ENCODE peak calls at places on chromosomes 5 and 9, in six cellular contexts. O is AG04450, W is ovary, L is HFF-Myc, Q is astrocyte of the spinal cord, J is cardiac fibroblast. M is an unnamed sample.

GRCh38 chr9:114163517-114163924 is 8.2 kb downstream of the COL27A1 start:
- DNase-seq in O (no peak), W (peak; percentile 70), L (no peak), Q (peak; percentile 79), J (peak; percentile 68), M (peak; percentile 61)

GRCh38 chr5:61816585-61817450 is 484.8 kb downstream of the ZSWIM6 start:
- DNase-seq in O (no peak), W (no peak), L (no peak), Q (no peak), J (no peak), M (no peak)

GRCh38 chr9:128792134-128792533 is 5.1 kb downstream of the TBC1D13 start:
- DNase-seq in O (no peak), W (no peak), L (no peak), Q (no peak), J (no peak), M (no peak)

GRCh38 chr9:76525196-76525595 is 66.2 kb downstream of the GCNT1 start:
- DNase-seq in O (no peak), W (no peak), L (no peak), Q (no peak), J (no peak), M (no peak)

GRCh38 chr5:111126896-111127295 is 34.7 kb downstream of the WDR36 start:
- DNase-seq in O (no peak), W (no peak), L (no peak), Q (no peak), J (no peak), M (no peak)

GRCh38 chr5:159702301-159702700 is 214.0 kb upstream of the ADRA1B start:
- DNase-seq in O (no peak), W (no peak), L (no peak), Q (no peak), J (no peak), M (no peak)

GRCh38 chr5:74017786-74018211 is 391.8 kb downstream of the ARHGEF28 start:
- DNase-seq in O (peak; percentile 7), W (no peak), L (no peak), Q (peak; percentile 61), J (peak; percentile 11), M (peak; percentile 53)

GRCh38 chr5:132237141-132237540 is 9.5 kb upstream of the P4HA2 start:
- DNase-seq in O (no peak), W (peak; percentile 3), L (no peak), Q (no peak), J (no peak), M (peak; percentile 25)

GRCh38 chr9:114102484-114102883 is 3.4 kb upstream of the KIF12 start:
- DNase-seq in O (no peak), W (no peak), L (no peak), Q (no peak), J (no peak), M (no peak)

GRCh38 chr5:157994906-157995519 is 136.1 kb upstream of the CLINT1 start:
- DNase-seq in O (peak; percentile 18), W (peak; percentile 25), L (no peak), Q (peak; percentile 36), J (peak; percentile 75), M (peak; percentile 65)

GRCh38 chr9:79046401-79046800 is 525.4 kb upstream of the TLE4 start:
- DNase-seq in O (no peak), W (no peak), L (no peak), Q (no peak), J (no peak), M (no peak)
- TF ChIP-seq CTCF in O (no peak), W (no peak), L (no peak), Q (no peak), J (no peak), M (no peak)

GRCh38 chr9:38312406-38312805 is 80.1 kb upstream of the ALDH1B1 start:
- DNase-seq in O (no peak), W (no peak), L (no peak), Q (no peak), J (no peak), M (no peak)
- H3K4me3 ChIP-seq in O (no peak overlapping the region), W (no peak overlapping the region), L (no peak overlapping the region), Q (no peak overlapping the region), J (no peak overlapping the region), M (no peak overlapping the region)

DNA sequence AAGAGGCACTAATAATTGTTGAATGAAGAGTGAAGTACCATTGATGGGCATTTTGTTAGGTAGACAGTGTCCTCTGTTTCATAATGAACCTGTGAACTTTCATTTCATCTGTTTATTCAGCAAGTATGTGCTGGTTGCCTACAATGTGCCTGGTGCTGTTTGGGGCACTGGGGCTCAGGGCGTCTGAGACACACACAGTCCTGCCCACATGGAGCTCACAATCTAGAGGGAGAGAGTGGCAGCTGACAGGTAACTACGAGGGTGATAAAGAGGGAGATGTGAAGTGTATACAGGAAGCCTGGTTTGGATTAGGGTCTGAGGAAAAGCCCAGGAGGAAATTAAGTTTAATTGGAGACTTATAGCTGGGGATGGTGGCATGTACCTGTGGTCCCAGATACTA is 28.5 kb upstream of the NDST1 start:
- DNase-seq in O (no peak), W (no peak), L (no peak), Q (no peak), J (no peak), M (no peak)
- TF ChIP-seq CTCF in O (no peak), W (no peak), L (no peak), Q (no peak), J (no peak), M (no peak)

GRCh38 chr9:133366435-133366834 is 9.4 kb downstream of the SURF4 start:
- DNase-seq in O (no peak), W (no peak), L (no peak), Q (no peak), J (no peak), M (no peak)
- H3K4me3 ChIP-seq in O (no peak overlapping the region), W (no peak overlapping the region), L (no peak overlapping the region), Q (no peak overlapping the region), J (no peak overlapping the region), M (no peak overlapping the region)

GRCh38 chr5:36252722-36253340 is 11.1 kb upstream of the NADK2 start:
- DNase-seq in O (no peak), W (no peak), L (no peak), Q (peak; percentile 82), J (peak; percentile 63), M (peak; percentile 57)
- TF ChIP-seq CTCF in O (no peak), W (no peak), L (no peak), Q (no peak), J (no peak), M (no peak)

DNA sequence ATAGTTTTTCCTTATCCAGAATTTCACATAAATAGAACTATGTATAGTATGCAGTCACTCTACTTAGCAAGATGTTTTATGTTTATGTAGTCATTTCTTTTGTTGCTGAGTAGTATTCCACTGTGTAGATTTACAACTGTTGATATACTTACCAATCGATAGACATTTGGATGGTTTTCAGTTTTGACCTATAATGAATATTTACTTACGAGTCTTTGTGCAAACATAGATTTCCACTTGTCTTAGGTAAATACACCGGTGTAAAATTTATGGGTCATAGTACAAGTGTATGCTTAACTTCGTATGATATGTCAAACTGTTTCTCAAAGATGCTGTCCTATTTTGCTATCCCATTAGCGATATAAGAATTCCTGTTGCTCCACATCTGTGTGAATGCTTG is 19.7 kb upstream of the OR2K2 start:
- DNase-seq in O (no peak), W (no peak), L (no peak), Q (no peak), J (no peak), M (no peak)
- H3K4me3 ChIP-seq in O (no peak overlapping the region), W (no peak overlapping the region), L (no peak overlapping the region), Q (no peak overlapping the region), J (no peak overlapping the region), M (no peak overlapping the region)

GRCh38 chr5:44774279-44774880 is 34.4 kb upstream of the MRPS30 start:
- DNase-seq in O (peak; percentile 6), W (no peak), L (peak; percentile 4), Q (peak; percentile 62), J (peak; percentile 66), M (peak; percentile 75)
- TF ChIP-seq CTCF in O (peak; percentile 52), W (peak; percentile 61), L (no peak), Q (peak; percentile 22), J (peak; percentile 32), M (peak; percentile 63)

GRCh38 chr5:180990889-180991257 is 2.2 kb downstream of the BTNL3 start:
- DNase-seq in O (no peak), W (no peak), L (no peak), Q (no peak), J (no peak), M (no peak)

GRCh38 chr5:180988592-180988991 is at the start of gene BTNL3:
- DNase-seq in O (no peak), W (no peak), L (no peak), Q (no peak), J (no peak), M (no peak)

GRCh38 chr5:180988011-180988410 is 635 bp upstream of the BTNL3 start:
- DNase-seq in O (no peak), W (no peak), L (no peak), Q (no peak), J (no peak), M (no peak)

DNA sequence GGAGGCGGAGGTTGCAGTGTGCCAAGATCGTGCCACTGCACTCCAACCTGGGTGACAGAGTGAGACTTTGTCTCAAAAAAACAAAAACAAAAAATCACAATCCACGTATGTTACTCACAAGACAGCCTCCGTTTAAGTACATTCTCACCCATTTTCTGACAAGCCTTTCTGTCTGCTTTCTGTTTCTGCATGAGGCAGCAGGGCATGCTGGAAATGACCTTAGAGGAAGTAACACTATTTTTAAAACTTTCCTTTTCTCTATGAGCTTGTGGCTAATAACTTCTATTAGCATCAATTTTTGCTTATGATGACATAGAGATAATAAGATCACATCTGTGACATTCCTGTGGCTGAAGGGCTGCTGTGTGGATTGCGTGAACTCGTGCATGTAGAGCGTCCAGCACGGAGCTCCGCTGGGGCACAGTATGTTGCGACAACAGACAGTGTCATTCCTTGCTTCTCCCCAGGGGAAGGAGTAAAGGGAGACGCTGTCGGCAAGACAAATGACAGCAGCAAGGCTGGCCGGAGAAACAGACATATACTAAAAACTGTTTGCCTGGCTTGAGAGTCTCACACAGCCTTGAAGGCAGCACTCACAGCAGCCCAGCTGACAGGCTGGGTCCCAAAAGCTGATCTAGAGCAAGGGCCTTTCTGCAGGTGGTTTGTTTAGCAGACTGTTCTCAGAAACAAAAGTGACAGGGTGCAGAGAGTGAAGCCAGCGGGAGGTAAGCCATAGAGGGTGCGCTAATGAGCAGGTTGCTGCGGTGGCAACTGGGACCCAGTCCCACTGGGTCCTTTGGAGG is 1.6 kb downstream of the BTNL3 start:
- DNase-seq in O (no peak), W (no peak), L (no peak), Q (no peak), J (no peak), M (no peak)
- H3K4me3 ChIP-seq in O (no peak overlapping the region), W (no peak overlapping the region), L (no peak overlapping the region), Q (no peak overlapping the region), J (no peak overlapping the region), M (no peak overlapping the region)